ENCODE peak calls at places on chromosomes 2 and 18, in five cellular contexts. B, Y, N, I and S are unnamed samples.

GRCh38 chr2:85804583-85804982 is 50.8 kb downstream of the ATOH8 start:
- DNase-seq in B (no peak), Y (peak; percentile 69), N (peak; percentile 66), I (no peak), S (no peak)

GRCh38 chr2:29749843-29750242 is 171.5 kb downstream of the ALK start:
- DNase-seq in B (no peak), Y (peak; percentile 79), N (no peak), I (no peak), S (no peak)

GRCh38 chr2:67502346-67503065 is 105.4 kb downstream of the ETAA1 start:
- DNase-seq in B (no peak), Y (no peak), N (no peak), I (no peak), S (no peak)

GRCh38 chr2:25001329-25001637 is 29.5 kb upstream of the DNAJC27 start:
- DNase-seq in B (no peak), Y (no peak), N (no peak), I (no peak), S (no peak)

GRCh38 chr2:15794608-15795134 is 145.7 kb upstream of the MYCN start:
- DNase-seq in B (no peak), Y (no peak), N (no peak), I (no peak), S (no peak)

GRCh38 chr18:61001138-61001537 is 332.1 kb upstream of the CDH20 start:
- DNase-seq in B (no peak), Y (no peak), N (no peak), I (no peak), S (no peak)

GRCh38 chr18:38453880-38454279 is 888.3 kb upstream of the CELF4 start:
- DNase-seq in B (no peak), Y (no peak), N (no peak), I (no peak), S (peak; percentile 25)

GRCh38 chr2:169012812-169013627 is 18.1 kb downstream of the ABCB11 start:
- DNase-seq in B (no peak), Y (no peak), N (no peak), I (no peak), S (no peak)

GRCh38 chr2:183125659-183126341 is 1.6 kb downstream of the NUP35 start:
- DNase-seq in B (no peak), Y (peak; percentile 23), N (no peak), I (no peak), S (peak; percentile 46)

GRCh38 chr2:129861666-129862288 is 117.7 kb upstream of the RAB6C start:
- DNase-seq in B (no peak), Y (no peak), N (no peak), I (no peak), S (no peak)

GRCh38 chr18:36899289-36899688 is 70.4 kb downstream of the KIAA1328 start:
- DNase-seq in B (no peak), Y (peak; percentile 68), N (peak; percentile 55), I (no peak), S (peak; percentile 5)

GRCh38 chr2:40400336-40400953 is 51.4 kb downstream of the SLC8A1 start:
- DNase-seq in B (no peak), Y (no peak), N (peak; percentile 24), I (no peak), S (no peak)

GRCh38 chr18:68769423-68769822 is 28.5 kb upstream of the CCDC102B start:
- DNase-seq in B (no peak), Y (no peak), N (no peak), I (no peak), S (no peak)

GRCh38 chr18:61400714-61401113 is 67.5 kb downstream of the CDH20 start:
- DNase-seq in B (no peak), Y (no peak), N (peak; percentile 70), I (no peak), S (no peak)

GRCh38 chr2:200352631-200353030 is 46.1 kb downstream of the SPATS2L start:
- DNase-seq in B (no peak), Y (no peak), N (peak; percentile 31), I (no peak), S (no peak)

GRCh38 chr18:75048776-75049454 is 160.0 kb downstream of the PTGR3 start:
- DNase-seq in B (no peak), Y (no peak), N (no peak), I (no peak), S (no peak)

GRCh38 chr2:60806988-60807681 is 51.1 kb downstream of the PAPOLG start:
- DNase-seq in B (peak; percentile 45), Y (peak; percentile 77), N (peak; percentile 53), I (no peak), S (peak; percentile 28)

GRCh38 chr2:218733615-218734021 is 23.0 kb downstream of the TTLL4 start:
- DNase-seq in B (no peak), Y (no peak), N (peak; percentile 82), I (no peak), S (no peak)

GRCh38 chr2:21012557-21012937 is 31.3 kb downstream of the APOB start:
- DNase-seq in B (no peak), Y (no peak), N (no peak), I (no peak), S (no peak)

GRCh38 chr2:204892506-204893255 is 347.4 kb downstream of the PARD3B start:
- DNase-seq in B (no peak), Y (no peak), N (peak; percentile 60), I (no peak), S (no peak)

GRCh38 chr18:48702346-48703032 is 163.7 kb downstream of the CTIF start:
- DNase-seq in B (no peak), Y (no peak), N (no peak), I (no peak), S (no peak)

GRCh38 chr2:43737097-43737854 is 36.6 kb upstream of the DYNC2LI1 start:
- DNase-seq in B (no peak), Y (no peak), N (peak; percentile 76), I (no peak), S (no peak)

GRCh38 chr2:26706616-26707473 is 14.3 kb downstream of the KCNK3 start:
- DNase-seq in B (peak; percentile 62), Y (no peak), N (no peak), I (no peak), S (no peak)

GRCh38 chr2:175500255-175500654 is 318.7 kb upstream of the ATP5MC3 start:
- DNase-seq in B (no peak), Y (no peak), N (no peak), I (no peak), S (no peak)

GRCh38 chr2:95526360-95527341 is 42.1 kb upstream of the TRIM43B start:
- DNase-seq in B (no peak), Y (peak; percentile 89), N (peak; percentile 78), I (peak; percentile 75), S (peak; percentile 79)

GRCh38 chr2:44150473-44150872 is 18.2 kb upstream of the PPM1B start:
- DNase-seq in B (no peak), Y (no peak), N (no peak), I (no peak), S (no peak)

GRCh38 chr18:3450358-3451107 is 561 bp downstream of the TGIF1 start:
- DNase-seq in B (peak; percentile 59), Y (peak; percentile 81), N (peak; percentile 72), I (peak; percentile 65), S (no peak)

GRCh38 chr2:174051741-174052638 is 86.8 kb upstream of the SP3 start:
- DNase-seq in B (peak; percentile 27), Y (peak; percentile 17), N (peak; percentile 73), I (no peak), S (no peak)

GRCh38 chr2:231396058-231396821 is 730 bp downstream of the B3GNT7 start:
- DNase-seq in B (no peak), Y (no peak), N (no peak), I (no peak), S (no peak)

GRCh38 chr2:95159690-95160449 is at the start of gene ZNF514:
- DNase-seq in B (peak; percentile 88), Y (peak; percentile 85), N (peak; percentile 80), I (peak; percentile 85), S (peak; percentile 42)

GRCh38 chr2:209323738-209324137 is 100.1 kb upstream of the MAP2 start:
- DNase-seq in B (no peak), Y (peak; percentile 7), N (no peak), I (no peak), S (no peak)